ENCODE peak calls at places on chromosomes 3 and 15, in six cellular contexts. R, M, I, C, E and U are unnamed samples.

GRCh38 chr3:181847276-181847675 is 135.6 kb downstream of the SOX2 start:
- DNase-seq in C (no peak), M (no peak), I (no peak), R (no peak), E (no peak), U (no peak)

GRCh38 chr3:10280571-10280970 is 12.2 kb downstream of the GHRL start:
- DNase-seq in C (peak; percentile 7), I (no peak), M (no peak), E (no peak), R (no peak), U (no peak)

GRCh38 chr3:193686665-193687506 is 93.9 kb downstream of the OPA1 start:
- DNase-seq in C (no peak), E (no peak), I (no peak), R (no peak), M (no peak), U (no peak)

GRCh38 chr15:101458908-101459578 is 30.5 kb downstream of the PCSK6 start:
- DNase-seq in C (no peak), E (no peak), I (no peak), R (no peak), M (no peak), U (no peak)

GRCh38 chr3:49244589-49245205 is 32.3 kb downstream of the C3orf62 start:
- DNase-seq in I (no peak), C (no peak), M (no peak), E (no peak), R (no peak), U (no peak)

GRCh38 chr3:42118762-42119361 is 27.7 kb downstream of the TRAK1 start:
- DNase-seq in M (peak; percentile 13), C (peak; percentile 83), I (no peak), R (no peak), E (no peak), U (no peak)

GRCh38 chr3:102140116-102140515 is 290.8 kb downstream of the NFKBIZ start:
- DNase-seq in C (no peak), M (no peak), E (no peak), I (no peak), R (no peak), U (no peak)

GRCh38 chr15:31447893-31448634 is 121.4 kb downstream of the KLF13 start:
- DNase-seq in I (no peak), C (no peak), R (no peak), E (no peak), M (no peak), U (no peak)

GRCh38 chr3:177385186-177385585 is 187.9 kb upstream of the TBL1XR1 start:
- DNase-seq in I (no peak), R (no peak), E (no peak), C (no peak), M (no peak), U (no peak)

GRCh38 chr15:67080118-67080899 is 14.9 kb downstream of the SMAD3 start:
- DNase-seq in M (peak; percentile 56), C (no peak), E (no peak), R (no peak), I (peak; percentile 47), U (no peak)

GRCh38 chr3:160343132-160343531 is 55.9 kb downstream of the IFT80 start:
- DNase-seq in C (no peak), M (no peak), R (no peak), E (no peak), I (no peak), U (no peak)

GRCh38 chr3:193673845-193674244 is 80.8 kb downstream of the OPA1 start:
- DNase-seq in E (no peak), I (no peak), M (no peak), R (no peak), C (peak; percentile 81), U (no peak)

GRCh38 chr3:54888873-54889272 is 39.0 kb downstream of the LRTM1 start:
- DNase-seq in R (no peak), E (no peak), M (no peak), C (no peak), I (no peak), U (no peak)

GRCh38 chr15:90610220-90610619 is 80.5 kb downstream of the CRTC3 start:
- DNase-seq in M (no peak), R (no peak), I (no peak), E (no peak), C (no peak), U (no peak)

GRCh38 chr3:22386107-22386506 is 635.1 kb upstream of the ZNF385D start:
- DNase-seq in I (no peak), E (no peak), M (no peak), R (no peak), C (no peak), U (no peak)

GRCh38 chr3:126528800-126529541 is 5.0 kb downstream of the CHST13 start:
- DNase-seq in R (no peak), I (peak; percentile 57), C (no peak), M (peak; percentile 57), E (no peak), U (no peak)

GRCh38 chr3:71152892-71153265 is 430.6 kb downstream of the FOXP1 start:
- DNase-seq in M (no peak), R (no peak), I (no peak), C (no peak), E (no peak), U (no peak)

GRCh38 chr3:164465172-164465571 is 613.1 kb downstream of the SI start:
- DNase-seq in R (no peak), M (no peak), C (no peak), I (no peak), E (no peak), U (no peak)

GRCh38 chr3:14847613-14848541 is 29.1 kb downstream of the FGD5 start:
- DNase-seq in M (no peak), E (no peak), R (no peak), C (no peak), I (peak; percentile 69), U (no peak)

GRCh38 chr3:173977747-173978146 is 580.2 kb downstream of the NLGN1 start:
- DNase-seq in M (no peak), R (no peak), C (no peak), I (no peak), E (no peak), U (no peak)

GRCh38 chr3:178159691-178160090 is 376.5 kb upstream of the KCNMB2 start:
- DNase-seq in R (no peak), E (no peak), C (no peak), I (no peak), M (no peak), U (no peak)

GRCh38 chr3:149234671-149235245 is 13.1 kb upstream of the CP start:
- DNase-seq in M (no peak), E (no peak), I (no peak), R (no peak), C (no peak), U (no peak)

GRCh38 chr3:4531478-4532025 is 38.4 kb downstream of the ITPR1 start:
- DNase-seq in E (no peak), I (no peak), R (no peak), C (no peak), M (no peak), U (peak; percentile 21)

GRCh38 chr15:98673133-98673532 is 24.8 kb downstream of the IGF1R start:
- DNase-seq in M (no peak), R (no peak), I (no peak), E (no peak), C (no peak), U (no peak)

GRCh38 chr15:87619161-87619960 is 637.2 kb downstream of the NTRK3 start:
- DNase-seq in I (peak; percentile 44), R (no peak), E (no peak), M (no peak), C (no peak), U (no peak)

GRCh38 chr3:12143949-12144504 is 14.7 kb downstream of the TIMP4 start:
- DNase-seq in R (no peak), M (peak; percentile 18), C (no peak), E (no peak), I (peak; percentile 73), U (no peak)

GRCh38 chr3:9362731-9363530 is at the start of gene THUMPD3:
- DNase-seq in I (peak; percentile 95), R (peak; percentile 88), C (peak; percentile 86), E (peak; percentile 89), M (peak; percentile 86), U (peak; percentile 91)

GRCh38 chr3:8593022-8593817 is 51.4 kb downstream of the SSUH2 start:
- DNase-seq in M (no peak), R (no peak), C (no peak), E (no peak), I (peak; percentile 48), U (no peak)

GRCh38 chr3:100777271-100777670 is 68.0 kb downstream of the TFG start:
- DNase-seq in E (no peak), I (no peak), C (no peak), R (no peak), M (no peak), U (no peak)

GRCh38 chr3:56810912-56811544 is 9.3 kb upstream of the ARHGEF3 start:
- DNase-seq in C (no peak), R (no peak), E (no peak), M (no peak), I (no peak), U (no peak)

GRCh38 chr3:159814161-159814560 is 174.5 kb upstream of the IL12A start:
- DNase-seq in C (no peak), R (no peak), E (no peak), M (no peak), I (no peak), U (no peak)

GRCh38 chr3:47381317-47382157 is 716 bp downstream of the PTPN23 start:
- DNase-seq in C (peak; percentile 90), E (no peak), R (peak; percentile 65), M (peak; percentile 75), I (peak; percentile 90), U (peak; percentile 65)

GRCh38 chr3:168091961-168092360 is 3.8 kb downstream of the GOLIM4 start:
- DNase-seq in I (no peak), M (no peak), R (no peak), E (no peak), C (no peak), U (no peak)